ENCODE peak calls at places on chromosomes 3 and 15, in six cellular contexts. P is sigmoid colon, B is astrocyte of the spinal cord, K is choroid plexus epithelial cell, G is neuronal stem cell, V is lower lobe of right lung. I is an unnamed sample.

GRCh38 chr3:57147071-57147470 is 18.1 kb downstream of the IL17RD start:
- DNase-seq in P (no peak), V (no peak), B (no peak), G (no peak), K (no peak), I (no peak)

GRCh38 chr3:155185623-155186022 is 105.5 kb downstream of the MME start:
- DNase-seq in B (peak; percentile 27), G (no peak), K (peak; percentile 60), P (no peak), V (no peak), I (no peak)

GRCh38 chr3:137008976-137009375 is 51.2 kb downstream of the IL20RB start:
- DNase-seq in K (no peak), P (no peak), V (no peak), G (no peak), B (no peak), I (no peak)

GRCh38 chr15:81809543-81809942 is 236.3 kb downstream of the MEX3B start:
- DNase-seq in B (no peak), G (no peak), V (no peak), P (no peak), K (peak; percentile 19), I (no peak)

GRCh38 chr3:174955513-174956001 is 96.4 kb downstream of the NAALADL2 start:
- DNase-seq in B (peak; percentile 41), G (no peak), V (no peak), K (peak; percentile 65), P (no peak), I (no peak)

GRCh38 chr3:31412832-31413231 is 119.9 kb upstream of the STT3B start:
- DNase-seq in P (no peak), K (peak; percentile 27), G (no peak), B (no peak), V (no peak), I (no peak)

GRCh38 chr15:94509259-94509658 is 277.9 kb downstream of the MCTP2 start:
- DNase-seq in K (no peak), B (no peak), V (no peak), P (no peak), G (no peak), I (no peak)

GRCh38 chr15:49415638-49416037 is 7.4 kb upstream of the FGF7 start:
- DNase-seq in G (no peak), B (peak; percentile 80), K (peak; percentile 89), V (no peak), P (no peak), I (no peak)

GRCh38 chr15:92869977-92870644 is 30.0 kb upstream of the CHD2 start:
- DNase-seq in V (no peak), B (no peak), G (no peak), K (no peak), P (peak; percentile 71), I (no peak)

GRCh38 chr3:32176989-32177701 is 61.3 kb upstream of the CMTM8 start:
- DNase-seq in G (peak; percentile 60), B (peak; percentile 64), P (no peak), V (no peak), K (peak; percentile 74), I (no peak)

GRCh38 chr3:56796202-56796601 is 5.5 kb downstream of the ARHGEF3 start:
- DNase-seq in B (peak; percentile 32), G (no peak), V (no peak), P (peak; percentile 3), K (peak; percentile 82), I (no peak)

GRCh38 chr15:96837241-96837970 is 506.9 kb downstream of the NR2F2 start:
- DNase-seq in P (no peak), G (no peak), V (no peak), K (no peak), B (no peak), I (no peak)

GRCh38 chr15:80242132-80242769 is 9.8 kb downstream of the CTXND1 start:
- DNase-seq in P (no peak), V (no peak), G (no peak), K (peak; percentile 60), B (no peak), I (no peak)

GRCh38 chr3:168025076-168025475 is 70.6 kb downstream of the GOLIM4 start:
- DNase-seq in G (no peak), P (no peak), K (peak; percentile 58), V (no peak), B (peak; percentile 48), I (no peak)

GRCh38 chr15:68384451-68385239 is 47.3 kb downstream of the ITGA11 start:
- DNase-seq in V (peak; percentile 25), B (peak; percentile 91), P (peak; percentile 67), G (no peak), K (peak; percentile 86), I (no peak)

GRCh38 chr3:193665370-193665989 is 72.5 kb downstream of the OPA1 start:
- DNase-seq in K (peak; percentile 70), V (no peak), B (peak; percentile 58), P (no peak), G (no peak), I (no peak)

GRCh38 chr3:80769683-80770082 is 991.8 kb downstream of the GBE1 start:
- DNase-seq in G (no peak), B (no peak), V (no peak), P (no peak), K (no peak), I (no peak)

GRCh38 chr3:141830508-141830907 is 45.9 kb upstream of the ATP1B3 start:
- DNase-seq in P (no peak), V (no peak), B (no peak), K (no peak), G (no peak), I (no peak)

GRCh38 chr15:72706266-72706665 is 20.3 kb downstream of the BBS4 start:
- DNase-seq in B (no peak), P (no peak), V (no peak), G (no peak), K (no peak), I (no peak)

GRCh38 chr3:177358968-177359600 is 161.8 kb upstream of the TBL1XR1 start:
- DNase-seq in P (peak; percentile 75), K (peak; percentile 40), B (peak; percentile 50), V (peak; percentile 60), G (peak; percentile 48), I (peak; percentile 62)
- H3K4me3 ChIP-seq in P (peak overlapping the region; percentile 6), K (no peak overlapping the region), B (no peak overlapping the region), V (peak overlapping the region; percentile 50), G (no peak overlapping the region), I (peak overlapping the region; percentile 23)

DNA sequence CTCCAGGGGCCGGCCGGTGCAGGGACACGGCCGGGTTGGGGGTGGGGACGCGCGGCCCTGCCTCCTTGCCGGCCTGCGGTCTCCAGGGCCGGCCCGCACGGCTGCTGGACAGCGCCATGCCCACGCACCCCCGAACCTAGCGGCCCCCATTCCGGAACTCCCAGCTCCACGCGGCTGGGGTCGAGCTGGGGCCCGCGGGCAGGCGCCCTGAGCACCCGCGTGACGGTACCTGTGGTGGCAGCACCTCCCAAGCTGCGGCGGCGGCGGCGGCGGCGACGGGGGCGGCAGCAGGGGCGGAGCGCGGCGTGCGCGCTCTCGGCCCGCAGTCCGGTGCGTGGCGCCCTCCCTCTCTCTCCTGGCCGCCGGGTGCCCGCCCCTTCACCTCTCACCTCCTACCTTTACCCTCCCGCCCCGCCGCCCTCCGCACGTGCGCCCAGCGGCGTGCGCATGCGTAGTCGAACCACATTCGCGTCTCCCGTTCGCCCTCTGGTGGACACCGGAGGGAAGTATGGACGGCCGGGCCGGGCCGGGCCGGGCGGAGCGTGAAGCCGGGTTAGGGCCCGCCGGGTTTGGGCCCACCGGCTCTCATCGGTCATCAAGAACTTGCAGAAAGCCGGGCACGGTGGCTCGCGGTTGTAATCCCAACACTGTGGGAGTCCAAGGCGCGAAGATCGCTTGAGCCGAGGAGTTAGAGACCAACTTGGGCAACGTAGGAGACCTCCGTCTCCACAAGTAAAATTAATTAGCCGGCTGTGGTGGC is at the start of gene SCAP:
- DNase-seq in G (peak; percentile 92), P (peak; percentile 97), V (peak; percentile 95), K (peak; percentile 83), B (peak; percentile 75), I (peak; percentile 94)
- H3K4me3 ChIP-seq in G (peak within 1 kb of the TSS; percentile 99), P (peak within 1 kb of the TSS; percentile 82), V (peak within 1 kb of the TSS; percentile 91), K (peak within 1 kb of the TSS; percentile 84), B (peak within 1 kb of the TSS; percentile 75), I (peak within 1 kb of the TSS; percentile 66)

GRCh38 chr3:127185268-127185667 is 7.7 kb upstream of the PRR23E start:
- DNase-seq in V (no peak), G (no peak), P (no peak), K (no peak), B (no peak), I (no peak)
- H3K4me3 ChIP-seq in V (no peak overlapping the region), G (no peak overlapping the region), P (no peak overlapping the region), K (no peak overlapping the region), B (no peak overlapping the region), I (no peak overlapping the region)

GRCh38 chr3:112302881-112303761 is 9.1 kb upstream of the SLC9C1 start:
- DNase-seq in B (no peak), V (no peak), P (no peak), K (peak; percentile 52), G (peak; percentile 87), I (no peak)

GRCh38 chr3:112304611-112305010 is 10.6 kb upstream of the SLC9C1 start:
- DNase-seq in V (no peak), K (peak; percentile 54), P (no peak), G (no peak), B (peak; percentile 15), I (no peak)

GRCh38 chr3:112306825-112307224 is 12.8 kb upstream of the SLC9C1 start:
- DNase-seq in B (no peak), P (no peak), V (no peak), K (no peak), G (no peak), I (no peak)

GRCh38 chr3:112302061-112302830 is 8.2 kb upstream of the SLC9C1 start:
- DNase-seq in B (no peak), K (peak; percentile 72), V (no peak), P (no peak), G (no peak), I (no peak)

GRCh38 chr3:112303811-112304325 is 9.9 kb upstream of the SLC9C1 start:
- DNase-seq in G (no peak), P (no peak), K (peak; percentile 64), V (no peak), B (peak; percentile 58), I (peak; percentile 13)
- H3K4me3 ChIP-seq in G (peak overlapping the region; percentile 70), P (peak overlapping the region; percentile 32), K (peak overlapping the region; percentile 47), V (peak overlapping the region; percentile 51), B (peak overlapping the region; percentile 56), I (peak overlapping the region; percentile 27)

GRCh38 chr3:157201648-157202278 is 41.8 kb upstream of the CCNL1 start:
- DNase-seq in V (no peak), G (no peak), K (peak; percentile 71), P (no peak), B (peak; percentile 50), I (no peak)

GRCh38 chr3:157195965-157196364 is 36.0 kb upstream of the CCNL1 start:
- DNase-seq in G (no peak), P (no peak), K (no peak), B (no peak), V (no peak), I (no peak)

GRCh38 chr3:157204431-157204830 is 44.5 kb upstream of the CCNL1 start:
- DNase-seq in V (no peak), G (no peak), B (peak; percentile 60), P (no peak), K (peak; percentile 79), I (no peak)

GRCh38 chr3:157204880-157205279 is 44.9 kb upstream of the CCNL1 start:
- DNase-seq in B (no peak), K (no peak), P (no peak), G (no peak), V (no peak), I (no peak)

DNA sequence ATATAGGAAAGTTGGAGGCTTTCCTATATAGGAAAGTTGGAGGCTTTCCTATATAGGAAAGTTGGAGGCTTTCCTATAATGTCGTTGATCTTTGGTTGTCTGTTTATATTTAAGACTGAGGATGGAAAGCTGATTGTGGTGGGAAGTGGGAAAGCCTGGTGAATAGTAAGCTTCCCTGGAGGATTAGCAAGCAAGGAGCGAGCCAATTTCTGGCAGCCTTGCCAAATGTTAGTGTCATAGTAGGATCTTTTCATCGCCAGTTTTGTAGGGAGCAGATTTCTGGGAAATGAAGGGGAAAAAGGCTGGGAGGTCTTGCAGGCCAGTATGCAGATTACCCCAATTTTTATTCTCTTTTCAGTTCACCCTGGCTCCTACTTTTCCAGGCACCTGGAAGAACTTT is 39.9 kb upstream of the CCNL1 start:
- DNase-seq in P (no peak), K (no peak), G (no peak), V (no peak), B (no peak), I (no peak)
- H3K4me3 ChIP-seq in P (no peak overlapping the region), K (no peak overlapping the region), G (no peak overlapping the region), V (no peak overlapping the region), B (no peak overlapping the region), I (no peak overlapping the region)